ENCODE peak calls at places on chromosomes 5 and 9, in four cellular contexts. P, X, G and E are unnamed samples.

GRCh38 chr5:169350759-169351240 is 49.9 kb upstream of the SLIT3 start:
- DNase-seq in P (no peak), X (peak), G (no peak), E (peak)

GRCh38 chr9:123571240-123571639 is 215.2 kb downstream of the CRB2 start:
- DNase-seq in P (no peak), X (no peak), G (no peak), E (no peak)

GRCh38 chr5:170854550-170854949 is 7.3 kb upstream of the RANBP17 start:
- DNase-seq in P (no peak), X (no peak), G (no peak), E (no peak)

GRCh38 chr5:157387164-157387563 is 72.8 kb upstream of the NIPAL4 start:
- DNase-seq in P (no peak), X (no peak), G (no peak), E (no peak)

GRCh38 chr9:88651682-88652633 is 117.0 kb downstream of the NXNL2 start:
- DNase-seq in P (no peak), X (peak), G (no peak), E (peak)

GRCh38 chr9:110996436-110997224 is 41.6 kb downstream of the LPAR1 start:
- DNase-seq in P (no peak), X (peak), G (no peak), E (no peak)

GRCh38 chr9:93127395-93127911 is 6.6 kb downstream of the NINJ1 start:
- DNase-seq in P (no peak), X (peak), G (peak), E (no peak)

GRCh38 chr9:38346811-38347735 is 45.4 kb upstream of the ALDH1B1 start:
- DNase-seq in P (no peak), X (no peak), G (no peak), E (no peak)

GRCh38 chr9:135158572-135158937 is 71.1 kb downstream of the OLFM1 start:
- DNase-seq in P (no peak), X (no peak), G (no peak), E (no peak)

GRCh38 chr5:176416965-176417364 is 626 bp upstream of the CLTB start:
- DNase-seq in P (no peak), X (no peak), G (no peak), E (no peak)

GRCh38 chr5:33272288-33272687 is 168.5 kb upstream of the TARS1 start:
- DNase-seq in P (no peak), X (no peak), G (no peak), E (peak)

GRCh38 chr5:56735845-56736641 is 79.3 kb upstream of the MAP3K1 start:
- DNase-seq in P (peak), X (no peak), G (no peak), E (no peak)

GRCh38 chr9:134333234-134333873 is 7.1 kb downstream of the RXRA start:
- DNase-seq in P (no peak), X (no peak), G (no peak), E (no peak)

GRCh38 chr9:137453643-137454081 is 5.5 kb downstream of the NSMF start:
- DNase-seq in P (peak), X (peak), G (no peak), E (peak)

GRCh38 chr5:102306121-102306520 is 10.0 kb upstream of the SLCO4C1 start:
- DNase-seq in P (no peak), X (no peak), G (no peak), E (no peak)

GRCh38 chr5:72453260-72453775 is 53.9 kb downstream of the ZNF366 start:
- DNase-seq in P (no peak), X (no peak), G (no peak), E (no peak)

GRCh38 chr9:95350266-95350665 is 32.8 kb upstream of the FANCC start:
- DNase-seq in P (no peak), X (no peak), G (no peak), E (no peak)

GRCh38 chr9:109779711-109780452 is at the start of gene PALM2AKAP2:
- DNase-seq in P (no peak), X (peak), G (no peak), E (peak)

GRCh38 chr9:129379181-129379836 is 201.2 kb upstream of the IER5L start:
- DNase-seq in P (no peak), X (no peak), G (no peak), E (no peak)

GRCh38 chr5:136135536-136135935 is 2.9 kb downstream of the SMAD5 start:
- DNase-seq in P (no peak), X (no peak), G (no peak), E (no peak)